ENCODE peak calls at places on chromosomes 5 and 9, in seven cellular contexts. Z, K, F, D, V, U and R are unnamed samples. For H3K4me1, the result is how much of the 10 kb centered on the place peaks cover.

GRCh38 chr5:134133213-134133994 is 18.9 kb downstream of the TCF7 start:
- DNase-seq in K (no peak), V (no peak), Z (no peak), D (peak), U (no peak), F (peak), R (peak)

GRCh38 chr5:53594419-53594818 is 34.0 kb downstream of the NDUFS4 start:
- DNase-seq in Z (no peak), D (no peak), U (no peak), K (no peak), F (no peak), V (no peak), R (no peak)

GRCh38 chr9:126614088-126614454 is 343 bp downstream of the LMX1B start:
- DNase-seq in V (no peak), Z (no peak), U (no peak), K (no peak), F (peak), D (no peak), R (peak)

GRCh38 chr9:36165766-36166149 is 3.4 kb upstream of the CCIN start:
- DNase-seq in V (no peak), K (no peak), D (no peak), Z (no peak), U (no peak), F (no peak), R (no peak)

GRCh38 chr5:158979749-158980521 is 119.8 kb downstream of the EBF1 start:
- DNase-seq in Z (peak), F (peak), K (peak), V (no peak), U (peak), D (no peak), R (no peak)

GRCh38 chr5:125198270-125198974 is 452.0 kb upstream of the ZNF608 start:
- DNase-seq in F (peak), K (peak), D (no peak), V (no peak), U (peak), Z (peak), R (no peak)

GRCh38 chr5:21776466-21776865 is 1076.7 kb downstream of the CDH12 start:
- DNase-seq in K (no peak), Z (no peak), U (no peak), F (no peak), D (no peak), V (no peak), R (no peak)

GRCh38 chr5:147831465-147831864 is at the start of gene SPINK1:
- DNase-seq in D (no peak), V (no peak), U (no peak), K (no peak), Z (no peak), F (no peak), R (no peak)

GRCh38 chr5:58064799-58065198 is 395.1 kb downstream of the PLK2 start:
- DNase-seq in Z (no peak), V (no peak), U (no peak), D (no peak), F (no peak), K (no peak), R (no peak)

GRCh38 chr9:37528652-37529072 is 42.9 kb downstream of the POLR1E start:
- DNase-seq in F (no peak), Z (no peak), U (no peak), V (no peak), K (no peak), D (no peak), R (no peak)

GRCh38 chr5:128782446-128782845 is 182.8 kb upstream of the SLC27A6 start:
- DNase-seq in Z (peak), U (peak), V (peak), D (no peak), K (peak), F (peak), R (no peak)

GRCh38 chr5:174000078-174000477 is 11.1 kb downstream of the C5orf47 start:
- DNase-seq in K (no peak), U (no peak), V (no peak), D (no peak), F (no peak), Z (no peak), R (no peak)

GRCh38 chr9:93020151-93020550 is 38.4 kb upstream of the SUSD3 start:
- DNase-seq in F (peak), U (no peak), K (no peak), Z (no peak), V (no peak), D (no peak), R (no peak)

GRCh38 chr9:34035656-34036055 is 13.0 kb downstream of the UBAP2 start:
- DNase-seq in F (no peak), V (no peak), D (no peak), U (no peak), Z (no peak), K (no peak), R (no peak)

GRCh38 chr5:90135979-90136378 is 273.6 kb downstream of the CETN3 start:
- DNase-seq in V (no peak), K (peak), U (no peak), Z (no peak), D (no peak), F (no peak), R (no peak)

GRCh38 chr5:178284095-178284675 is 51.6 kb upstream of the PHYKPL start:
- DNase-seq in F (no peak), V (no peak), Z (no peak), D (no peak), U (no peak), K (no peak), R (no peak)

DNA sequence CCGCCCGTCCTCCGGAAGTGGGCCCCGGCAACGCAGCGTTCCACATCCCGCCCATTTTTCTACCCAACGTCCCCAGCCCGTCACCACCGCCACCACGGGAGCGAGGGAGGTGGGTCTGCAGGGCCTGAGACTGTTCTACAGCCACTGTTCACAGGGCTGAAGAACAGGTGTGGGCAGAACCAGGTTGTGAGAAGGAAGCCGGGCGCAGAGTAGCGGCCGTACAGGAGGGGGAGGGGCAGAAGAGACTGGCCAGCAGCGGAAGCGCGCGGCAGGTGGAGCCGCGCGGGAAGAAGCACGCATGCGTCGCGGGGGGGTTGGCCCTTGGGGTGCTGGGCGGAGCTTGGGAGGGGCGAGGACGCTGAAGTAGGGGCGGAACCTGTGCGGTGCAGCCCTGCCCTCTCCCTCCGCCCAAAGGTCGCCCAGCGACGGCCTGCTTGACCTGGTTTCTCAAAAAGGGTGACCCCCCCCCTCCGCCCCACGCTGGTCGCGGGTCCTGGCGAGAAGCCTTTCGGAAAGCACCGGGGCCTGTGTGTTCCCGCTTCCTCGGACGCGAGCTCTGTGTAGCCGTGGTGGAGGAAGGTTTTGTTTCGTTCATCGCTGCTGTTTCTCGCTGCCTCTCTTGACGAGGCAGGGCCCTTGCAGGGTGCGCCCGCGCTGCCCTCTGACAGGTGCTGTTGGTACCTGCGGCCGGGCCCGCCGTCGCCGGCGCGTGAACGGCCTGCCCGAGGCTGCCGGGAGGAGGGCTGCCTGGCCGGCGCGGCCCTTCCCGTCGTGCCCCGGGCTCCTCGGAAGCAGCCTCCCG is 7.8 kb upstream of the MGAT1 start:
- DNase-seq in Z (peak), U (peak), F (peak), D (peak), K (peak), V (peak), R (peak)
- H3K4me1 ChIP-seq in Z (under half), U (under half), F (under half), D (half or more), K (under half), V (under half), R (under half)

GRCh38 chr5:10564838-10565784 is 1.2 kb downstream of the ANKRD33B start:
- DNase-seq in Z (no peak), V (no peak), U (peak), K (peak), D (no peak), F (no peak), R (peak)
- H3K27ac ChIP-seq in Z (peak), V (peak), U (peak), K (no peak), D (no peak), F (peak), R (no peak)

GRCh38 chr5:59128646-59129290 is 545.9 kb downstream of the RAB3C start:
- DNase-seq in V (no peak), D (no peak), K (no peak), F (no peak), U (no peak), Z (no peak), R (no peak)

GRCh38 chr5:59126665-59127354 is 543.9 kb downstream of the RAB3C start:
- DNase-seq in V (no peak), F (no peak), U (no peak), D (no peak), Z (no peak), K (no peak), R (no peak)

GRCh38 chr5:59133801-59134261 is 551.0 kb downstream of the RAB3C start:
- DNase-seq in Z (no peak), D (no peak), U (no peak), V (no peak), F (no peak), K (no peak), R (no peak)

GRCh38 chr5:59132131-59132530 is 549.3 kb downstream of the RAB3C start:
- DNase-seq in K (no peak), Z (no peak), U (no peak), V (no peak), D (no peak), F (no peak), R (no peak)

GRCh38 chr5:59130441-59130840 is 547.6 kb downstream of the RAB3C start:
- DNase-seq in F (no peak), D (no peak), K (no peak), V (no peak), U (no peak), Z (no peak), R (no peak)
- H3K4me1 ChIP-seq in F (under half), D (under half), K (under half), V (under half), U (under half), Z (under half), R (under half)

DNA sequence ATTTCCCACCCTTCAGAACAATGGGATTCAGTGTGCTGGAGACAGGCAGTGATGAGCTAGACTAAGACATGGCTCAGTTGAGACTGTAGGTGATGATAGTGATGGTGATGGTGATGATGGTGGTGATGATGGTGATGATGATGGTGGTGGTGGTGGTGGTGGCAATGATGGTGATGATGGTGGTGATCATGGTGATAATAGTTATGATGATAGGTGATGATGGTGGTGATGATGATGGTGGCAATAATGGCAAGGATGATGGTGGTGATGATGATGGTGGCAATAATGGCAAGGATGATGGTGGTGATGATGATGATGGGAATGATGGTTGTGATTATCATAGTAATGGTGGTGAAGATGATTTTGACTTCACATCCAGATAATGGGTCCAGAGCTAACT is 176.7 kb downstream of the NXNL2 start:
- DNase-seq in D (no peak), U (no peak), F (no peak), V (no peak), Z (no peak), K (no peak), R (no peak)
- H3K27ac ChIP-seq in D (no peak), U (no peak), F (no peak), V (no peak), Z (no peak), K (no peak), R (no peak)

GRCh38 chr9:134222018-134222573 is 57.7 kb upstream of the RNU6ATAC start:
- DNase-seq in U (peak), D (no peak), K (peak), F (peak), V (no peak), Z (no peak), R (no peak)
- H3K4me1 ChIP-seq in U (under half), D (under half), K (under half), F (under half), V (under half), Z (under half), R (under half)

GRCh38 chr5:59768204-59769040 is 125.1 kb downstream of the PDE4D start:
- DNase-seq in K (peak), Z (peak), F (peak), U (peak), D (no peak), V (no peak), R (peak)
- H3K27ac ChIP-seq in K (peak), Z (peak), F (peak), U (peak), D (no peak), V (no peak), R (peak)

DNA sequence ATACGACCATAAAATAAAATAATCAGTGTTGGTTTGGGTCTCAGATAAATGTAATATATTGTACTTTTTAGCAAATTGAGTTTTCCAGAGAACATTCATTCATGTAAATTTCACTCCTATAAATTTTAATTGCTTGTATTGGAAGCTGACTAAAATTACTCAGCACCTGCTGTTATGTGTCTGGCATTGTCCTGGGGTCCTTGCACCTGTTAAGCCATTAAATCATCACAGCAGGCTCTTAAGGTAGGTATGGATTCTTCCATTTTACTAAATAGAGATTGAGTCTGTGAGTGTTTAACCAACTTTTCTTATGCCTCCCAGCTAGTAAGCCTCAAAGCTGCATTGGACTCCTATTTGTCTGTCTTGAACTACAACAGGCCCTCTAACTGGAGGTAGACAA is 78.8 kb downstream of the PARP8 start:
- DNase-seq in D (no peak), F (no peak), U (no peak), K (no peak), Z (no peak), V (no peak), R (no peak)
- H3K4me1 ChIP-seq in D (half or more), F (under half), U (under half), K (under half), Z (under half), V (under half), R (under half)

DNA sequence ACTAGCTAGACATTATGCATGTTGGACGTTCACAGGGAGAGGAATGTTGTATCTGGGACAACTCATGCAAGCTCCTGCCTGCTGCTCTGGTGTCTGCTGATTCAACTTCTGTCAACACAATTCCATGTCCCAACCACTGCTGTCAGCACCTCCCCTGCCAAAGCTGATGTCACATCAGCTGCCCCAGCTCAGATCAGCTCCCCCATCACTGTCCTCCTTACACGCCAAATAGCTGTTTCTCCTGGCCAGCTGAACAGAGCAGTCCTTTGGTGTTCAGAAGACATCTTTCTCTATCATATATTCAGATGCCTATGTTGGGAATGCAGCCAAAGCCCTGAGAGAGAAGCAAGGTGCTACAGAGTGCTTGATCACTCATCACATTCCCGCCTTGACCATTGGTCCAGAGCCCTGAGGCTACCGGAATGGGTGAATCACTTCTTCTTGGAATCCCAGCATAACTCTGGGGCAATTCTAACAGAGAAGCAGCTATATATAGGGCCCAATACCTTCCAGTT is 223.4 kb downstream of the SEC61B start:
- DNase-seq in D (no peak), U (peak), Z (no peak), K (peak), V (no peak), F (no peak), R (peak)
- H3K27ac ChIP-seq in D (no peak), U (peak), Z (no peak), K (peak), V (peak), F (no peak), R (peak)

DNA sequence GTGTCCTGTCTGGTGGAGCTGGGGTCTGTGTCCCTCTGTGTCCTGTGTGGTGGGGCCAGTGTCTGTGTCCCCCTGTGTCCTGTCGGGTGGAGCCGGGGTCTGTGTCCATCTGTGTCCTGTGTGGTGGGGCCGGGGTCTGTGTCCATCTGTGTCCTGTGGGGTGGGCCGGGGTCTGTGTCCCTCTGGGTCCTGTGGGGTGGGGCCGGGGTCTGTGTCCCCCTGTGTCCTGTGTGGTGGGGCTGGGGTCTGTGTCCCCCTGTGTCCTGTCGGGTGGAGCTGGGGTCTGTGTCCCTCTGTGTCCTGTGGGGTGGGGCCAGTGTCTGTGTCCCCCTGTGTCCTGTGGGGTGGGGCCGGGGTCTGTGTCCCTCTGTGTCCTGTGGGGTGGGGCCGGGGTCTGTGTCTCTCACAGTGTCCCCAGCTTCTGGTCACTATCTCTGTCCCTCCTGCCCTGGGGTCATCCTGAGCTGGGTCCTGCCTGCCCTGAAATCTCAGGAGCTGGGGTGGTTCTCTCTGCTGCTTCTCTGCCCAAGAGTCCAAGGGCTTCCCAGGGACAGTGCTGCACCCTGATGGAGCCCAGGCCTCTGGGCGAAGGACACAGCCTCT is 131.2 kb downstream of the RXRA start:
- DNase-seq in Z (no peak), U (peak), F (no peak), K (peak), V (no peak), D (no peak), R (no peak)
- H3K4me1 ChIP-seq in Z (under half), U (under half), F (under half), K (under half), V (under half), D (under half), R (under half)